ENCODE peak calls at places on chromosomes 6 and 20, in six cellular contexts. C, H, K, J, D and P are unnamed samples.

GRCh38 chr20:61875221-61875885 is 190.3 kb downstream of the TAF4 start:
- DNase-seq in C (no peak), H (no peak), K (no peak), J (no peak), D (no peak), P (no peak)

GRCh38 chr6:5125152-5126006 is 40.2 kb downstream of the PPP1R3G start:
- DNase-seq in C (peak), H (peak), K (peak), J (no peak), D (peak), P (peak)

GRCh38 chr20:4091332-4092135 is 76.2 kb upstream of the RNF24 start:
- DNase-seq in C (peak), H (peak), K (peak), J (no peak), D (peak), P (peak)

GRCh38 chr6:149423946-149424440 is 23.9 kb downstream of the SUMO4 start:
- DNase-seq in C (no peak), H (peak), K (no peak), J (no peak), D (no peak), P (no peak)

GRCh38 chr6:35718911-35719381 is 17.9 kb upstream of the ARMC12 start:
- DNase-seq in C (no peak), H (no peak), K (no peak), J (no peak), D (no peak), P (no peak)

GRCh38 chr6:46090115-46091079 is 39.4 kb upstream of the ENPP4 start:
- DNase-seq in C (peak), H (peak), K (peak), J (peak), D (peak), P (peak)

GRCh38 chr20:50992733-50993457 is 30.0 kb downstream of the KCNG1 start:
- DNase-seq in C (peak), H (peak), K (peak), J (peak), D (peak), P (peak)

GRCh38 chr6:108946695-108947094 is 98.5 kb downstream of the ARMC2 start:
- DNase-seq in C (peak), H (peak), K (no peak), J (no peak), D (no peak), P (no peak)

GRCh38 chr6:20014508-20014907 is 177.3 kb downstream of the ID4 start:
- DNase-seq in C (no peak), H (no peak), K (no peak), J (no peak), D (no peak), P (no peak)

GRCh38 chr20:41367393-41367695 is 726 bp upstream of the EMILIN3 start:
- DNase-seq in C (no peak), H (no peak), K (no peak), J (no peak), D (no peak), P (no peak)

GRCh38 chr20:41364967-41365765 is 1.5 kb downstream of the EMILIN3 start:
- DNase-seq in C (no peak), H (no peak), K (no peak), J (no peak), D (no peak), P (no peak)

GRCh38 chr20:41367956-41368355 is 1.3 kb upstream of the EMILIN3 start:
- DNase-seq in C (no peak), H (no peak), K (no peak), J (no peak), D (no peak), P (no peak)

GRCh38 chr20:41365785-41366545 is 653 bp downstream of the EMILIN3 start:
- DNase-seq in C (no peak), H (peak), K (no peak), J (no peak), D (no peak), P (no peak)

DNA sequence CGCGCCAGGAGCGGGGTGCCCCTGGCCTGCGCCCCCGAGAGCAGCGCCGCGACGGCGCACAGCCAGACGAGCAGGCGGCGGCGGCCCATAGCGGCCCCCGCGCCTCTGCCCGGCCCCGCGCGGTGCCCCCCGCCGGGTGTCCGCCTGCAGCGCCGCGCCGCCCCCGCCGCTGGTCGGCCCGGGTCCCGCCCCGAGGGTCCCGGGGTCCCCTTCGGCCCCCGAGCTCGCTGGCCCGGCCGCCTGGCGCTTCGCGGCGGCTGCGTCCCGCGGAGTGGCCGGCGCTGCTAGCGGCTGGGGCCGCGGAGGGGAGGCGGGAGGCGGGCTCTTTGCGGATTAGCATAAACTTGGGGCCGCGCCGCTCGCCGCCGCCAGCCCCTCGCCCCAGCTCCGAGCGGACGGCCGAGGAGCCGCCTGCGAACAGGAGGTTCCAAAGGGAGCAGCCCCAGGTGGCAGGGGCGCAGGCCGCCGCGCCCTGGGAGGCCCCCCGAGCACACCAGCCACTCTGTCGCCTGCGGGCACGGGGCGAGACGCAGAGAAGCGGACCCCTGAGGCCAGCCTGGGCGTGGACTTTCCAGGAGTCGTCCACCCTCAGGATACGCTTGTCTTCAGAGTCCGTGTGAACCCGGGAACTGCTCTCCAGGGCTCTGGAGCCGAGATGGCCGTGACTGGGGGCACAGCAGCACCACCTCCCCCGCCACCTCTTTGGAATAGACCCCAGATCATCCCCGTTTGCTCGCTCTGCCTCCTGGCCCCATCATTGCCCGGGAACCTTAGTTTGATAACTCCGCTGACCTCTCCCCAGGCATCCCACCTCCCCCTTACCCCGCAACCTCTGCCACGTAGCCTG is at the start of gene EMILIN3:
- DNase-seq in C (no peak), H (peak), K (no peak), J (no peak), D (no peak), P (peak)
- TF ChIP-seq EZH2 in C (peak), H (no peak), K (no peak), J (no peak), D (peak), P (no peak)

GRCh38 chr6:7139835-7140470 is 32.2 kb downstream of the RREB1 start:
- DNase-seq in C (no peak), H (no peak), K (peak), J (no peak), D (no peak), P (no peak)
- H3K4me3 ChIP-seq in C (no peak), H (peak), K (peak), J (peak), D (no peak), P (peak)

DNA sequence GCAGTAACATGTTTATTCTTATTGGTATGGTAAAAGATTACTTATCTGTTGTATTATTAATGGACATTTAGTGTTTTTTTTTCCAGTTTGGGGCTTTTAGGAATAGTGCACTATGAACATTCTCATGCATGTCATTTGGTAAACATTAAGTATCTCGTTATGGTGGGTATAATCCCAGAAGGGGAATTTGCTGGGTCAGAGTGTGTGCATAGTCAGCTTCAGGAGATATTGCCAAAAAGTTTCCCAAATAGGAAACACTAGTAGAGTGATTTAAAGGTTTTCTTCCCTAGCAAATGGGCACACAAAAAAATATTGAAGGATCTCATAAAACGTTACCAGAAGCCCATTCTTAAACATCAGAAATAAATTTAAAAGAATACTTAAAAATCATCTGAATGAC is 25.2 kb upstream of the NHSL1 start:
- DNase-seq in C (no peak), H (no peak), K (no peak), J (no peak), D (no peak), P (no peak)
- TF ChIP-seq EZH2 in C (no peak), H (no peak), K (no peak), J (no peak), D (no peak), P (no peak)

DNA sequence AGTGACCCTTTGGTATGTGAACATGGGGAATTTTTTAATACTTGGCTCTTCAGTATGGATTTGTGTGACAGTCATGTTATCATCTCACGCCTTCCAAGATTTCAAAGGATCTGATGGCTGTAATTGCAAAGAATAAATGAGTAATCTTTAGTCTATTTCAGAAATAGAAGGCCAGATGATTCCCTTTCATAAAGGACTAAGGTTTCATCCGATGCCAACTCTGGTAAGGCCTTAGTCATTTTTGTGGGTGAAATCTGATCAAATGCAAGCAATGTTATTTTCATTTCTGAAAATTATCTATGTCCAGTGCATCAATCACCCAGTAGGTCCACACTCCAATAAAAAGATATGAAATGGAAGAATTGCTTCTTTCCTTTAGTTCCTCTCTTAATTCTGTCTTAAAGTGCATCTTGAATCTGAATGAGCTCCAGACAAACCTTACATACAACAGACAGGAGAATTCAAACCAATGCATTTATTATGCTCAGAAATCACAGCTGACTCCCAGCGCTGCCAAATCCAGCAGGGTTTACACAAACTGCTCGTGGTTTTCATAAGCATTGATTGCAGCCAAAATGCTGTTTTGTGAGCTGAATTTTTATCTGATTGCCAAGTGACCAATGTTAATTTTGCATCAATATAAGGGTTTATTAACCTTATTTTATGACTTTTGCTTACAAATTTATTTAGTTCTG is 565.2 kb upstream of the MARCKS start:
- DNase-seq in C (peak), H (peak), K (no peak), J (no peak), D (no peak), P (no peak)
- H3K4me3 ChIP-seq in C (no peak), H (no peak), K (no peak), J (no peak), D (no peak), P (no peak)

GRCh38 chr6:1612902-1613301 is 3.2 kb downstream of the FOXC1 start:
- DNase-seq in C (peak), H (peak), K (no peak), J (no peak), D (peak), P (no peak)

GRCh38 chr6:1612386-1612893 is 2.7 kb downstream of the FOXC1 start:
- DNase-seq in C (no peak), H (no peak), K (no peak), J (no peak), D (peak), P (no peak)

GRCh38 chr6:1614448-1614766 is 4.7 kb downstream of the FOXC1 start:
- DNase-seq in C (no peak), H (no peak), K (no peak), J (no peak), D (no peak), P (no peak)

GRCh38 chr6:1614767-1615650 is 5.3 kb downstream of the FOXC1 start:
- DNase-seq in C (no peak), H (no peak), K (no peak), J (no peak), D (no peak), P (no peak)

DNA sequence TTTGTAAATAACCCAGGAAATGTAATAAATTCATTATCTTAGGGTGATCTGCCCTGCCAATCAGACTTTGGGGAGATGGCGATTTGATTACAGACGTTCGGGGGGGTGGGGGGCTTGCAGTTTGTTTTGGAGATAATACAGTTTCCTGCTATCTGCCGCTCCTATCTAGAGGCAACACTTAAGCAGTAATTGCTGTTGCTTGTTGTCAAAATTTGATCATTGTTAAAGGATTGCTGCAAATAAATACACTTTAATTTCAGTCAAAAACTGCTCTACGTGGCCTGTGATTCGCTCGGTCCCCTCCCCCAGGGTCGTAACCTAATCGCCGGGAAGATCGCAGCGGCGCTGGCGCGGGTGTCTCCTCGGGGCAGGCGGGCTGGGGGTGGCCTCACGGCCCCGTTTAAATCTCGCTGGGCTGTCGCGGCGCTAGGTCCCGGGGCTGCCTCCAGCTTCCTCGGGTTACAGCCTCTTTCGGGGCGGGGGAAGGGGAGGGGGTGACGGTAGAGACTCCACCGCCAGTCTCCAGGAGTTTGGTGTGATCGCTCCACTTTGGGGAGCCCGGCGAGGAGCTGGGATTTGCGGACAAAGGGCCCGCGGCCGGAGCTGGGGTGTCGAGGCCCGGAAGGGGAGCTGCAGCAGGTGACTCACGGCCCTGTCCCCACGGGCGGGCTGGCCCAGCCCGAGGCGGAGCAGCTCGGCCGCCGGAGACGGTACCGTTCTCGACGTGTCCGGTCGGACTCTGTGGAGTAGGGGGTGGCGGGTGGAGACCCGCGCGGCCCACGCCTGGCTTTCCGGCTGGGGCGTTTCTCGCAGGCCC is 4.1 kb downstream of the FOXC1 start:
- DNase-seq in C (no peak), H (peak), K (no peak), J (no peak), D (peak), P (no peak)
- TF ChIP-seq EZH2 in C (peak), H (no peak), K (no peak), J (no peak), D (no peak), P (no peak)

DNA sequence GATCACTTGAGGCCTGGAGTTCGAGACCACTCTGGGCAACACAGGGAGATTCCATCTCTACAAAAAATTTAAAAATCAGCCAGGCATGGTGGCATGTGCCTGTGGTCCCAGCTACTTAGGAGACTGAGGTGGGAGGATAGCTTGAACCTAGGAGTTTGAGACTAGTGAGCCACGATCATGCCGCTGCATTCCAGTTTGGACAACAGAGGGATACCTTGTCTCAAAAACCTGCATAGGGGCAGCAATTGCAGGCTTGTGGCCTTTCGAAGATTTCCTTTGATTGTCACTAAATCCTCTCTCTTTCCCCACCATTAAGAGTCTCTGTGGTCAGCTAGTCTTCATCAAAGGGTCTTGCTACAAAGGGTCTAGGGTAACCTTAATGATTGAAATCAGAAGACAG is 60.3 kb downstream of the UTRN start:
- DNase-seq in C (no peak), H (no peak), K (no peak), J (no peak), D (no peak), P (no peak)
- H3K4me3 ChIP-seq in C (no peak), H (no peak), K (no peak), J (peak), D (no peak), P (no peak)

GRCh38 chr6:163491901-163492300 is 77.4 kb downstream of the QKI start:
- DNase-seq in C (no peak), H (no peak), K (no peak), J (no peak), D (no peak), P (no peak)

GRCh38 chr6:163494279-163494727 is 79.8 kb downstream of the QKI start:
- DNase-seq in C (peak), H (peak), K (no peak), J (no peak), D (peak), P (peak)

GRCh38 chr6:163501022-163501421 is 86.5 kb downstream of the QKI start:
- DNase-seq in C (no peak), H (peak), K (no peak), J (no peak), D (no peak), P (no peak)

GRCh38 chr6:163500105-163500504 is 85.6 kb downstream of the QKI start:
- DNase-seq in C (no peak), H (no peak), K (no peak), J (no peak), D (no peak), P (no peak)

GRCh38 chr6:163496205-163496604 is 81.7 kb downstream of the QKI start:
- DNase-seq in C (no peak), H (no peak), K (no peak), J (no peak), D (no peak), P (no peak)
- TF ChIP-seq EZH2 in C (no peak), H (no peak), K (no peak), J (no peak), D (no peak), P (no peak)